ENCODE peak calls at places on chromosomes 12 and 14, in four cellular contexts. Q is HEK293T; R is stimulated activated CD8-positive, alpha-beta memory T cell treated with anti-CD3 and anti-CD28 coated beads, Interleukin-15, amount 100 ng/mL, for 24 hours; Z is neural progenitor cell. I is an unnamed sample.
A peak's percentile ranks its signal among the peaks of the same experiment; 100 is the strongest.

GRCh38 chr14:53509845-53510244 is 356.7 kb upstream of the DDHD1 start:
- DNase-seq in Q (no peak), R (no peak), Z (no peak), I (no peak)

GRCh38 chr12:49276304-49277290 is 11.7 kb downstream of the TUBA1C start:
- DNase-seq in Q (no peak), R (no peak), Z (no peak), I (no peak)

GRCh38 chr14:104392396-104393198 is 187.0 kb upstream of the C14orf180 start:
- DNase-seq in Q (no peak), R (no peak), Z (no peak), I (peak; percentile 17)

GRCh38 chr14:59265808-59266207 is 77.3 kb downstream of the DAAM1 start:
- DNase-seq in Q (no peak), R (no peak), Z (no peak), I (no peak)

GRCh38 chr12:42356344-42356743 is 30.4 kb downstream of the PPHLN1 start:
- DNase-seq in Q (no peak), R (no peak), Z (no peak), I (no peak)

GRCh38 chr12:71840226-71840847 is 778 bp downstream of the TBC1D15 start:
- DNase-seq in Q (peak; percentile 28), R (no peak), Z (no peak), I (no peak)

GRCh38 chr12:27549231-27549800 is 25.3 kb downstream of the PPFIBP1 start:
- DNase-seq in Q (no peak), R (no peak), Z (no peak), I (no peak)

GRCh38 chr12:63790608-63790945 is 10.9 kb downstream of the RXYLT1 start:
- DNase-seq in Q (no peak), R (no peak), Z (no peak), I (no peak)

GRCh38 chr14:104650981-104651875 is 38.2 kb upstream of the INF2 start:
- DNase-seq in Q (no peak), R (no peak), Z (no peak), I (no peak)

GRCh38 chr12:84738481-84738972 is 174.1 kb downstream of the SLC6A15 start:
- DNase-seq in Q (no peak), R (no peak), Z (no peak), I (no peak)

I was measured in H9.